ENCODE peak calls at places on chromosomes 4 and X, in ten cellular contexts. G, Y, W, U, D, B, K, F, Z and H are unnamed samples.
A peak's percentile ranks its signal among the peaks of the same experiment; 100 is the strongest.

GRCh38 chr4:56650259-56651070 is 30.6 kb downstream of the HOPX start:
- DNase-seq in F (no peak), K (no peak), B (no peak), Z (no peak), Y (no peak), W (no peak), G (no peak), U (no peak), D (no peak), H (no peak)

GRCh38 chrX:153924149-153924861 is 1.8 kb downstream of the ARHGAP4 start:
- DNase-seq in W (no peak), K (peak; percentile 33), G (no peak), U (peak; percentile 47), Y (no peak), Z (peak; percentile 49), D (no peak), F (peak; percentile 64), B (no peak), H (peak; percentile 57)

GRCh38 chrX:109934935-109935334 is 68.0 kb upstream of the TMEM164 start:
- DNase-seq in D (peak; percentile 34), K (no peak), B (no peak), Y (no peak), Z (no peak), F (no peak), G (no peak), W (no peak), U (no peak), H (no peak)

GRCh38 chrX:13938053-13938765 is 91.5 kb downstream of the GEMIN8 start:
- DNase-seq in F (peak; percentile 45), Z (no peak), D (no peak), B (peak; percentile 43), W (no peak), K (peak; percentile 15), Y (no peak), G (no peak), U (no peak), H (peak; percentile 45)

GRCh38 chr4:106478152-106478551 is 109.6 kb upstream of the GIMD1 start:
- DNase-seq in U (no peak), B (no peak), W (no peak), D (no peak), G (no peak), Y (no peak), K (no peak), Z (no peak), F (no peak), H (no peak)

GRCh38 chrX:38919853-38920528 is 118.7 kb downstream of the MID1IP1 start:
- DNase-seq in G (no peak), Y (no peak), Z (no peak), D (no peak), B (no peak), U (no peak), K (no peak), F (no peak), W (no peak), H (no peak)

GRCh38 chr4:132707955-132708354 is 441.1 kb upstream of the PCDH10 start:
- DNase-seq in U (no peak), G (no peak), K (no peak), F (no peak), Y (no peak), B (no peak), W (no peak), Z (no peak), D (no peak), H (no peak)

GRCh38 chr4:121551881-121552280 is 144.9 kb downstream of the ANXA5 start:
- DNase-seq in F (no peak), D (no peak), W (no peak), B (no peak), Z (no peak), G (no peak), Y (no peak), K (no peak), U (no peak), H (no peak)

GRCh38 chr4:128775916-128776315 is 33.6 kb upstream of the JADE1 start:
- DNase-seq in D (no peak), W (no peak), K (no peak), Y (no peak), U (no peak), B (no peak), F (no peak), Z (no peak), G (no peak), H (no peak)

GRCh38 chr4:1253831-1254230 is 4.9 kb upstream of the CTBP1 start:
- DNase-seq in K (no peak), Z (no peak), D (no peak), G (no peak), U (no peak), Y (no peak), B (no peak), W (no peak), F (no peak), H (no peak)

GRCh38 chr4:75432683-75433082 is 81.5 kb downstream of the RCHY1 start:
- DNase-seq in Y (peak; percentile 21), W (no peak), F (no peak), G (no peak), D (peak; percentile 9), K (no peak), Z (peak; percentile 18), U (peak; percentile 10), B (no peak), H (peak; percentile 8)

GRCh38 chr4:9996319-9997110 is 24.8 kb downstream of the SLC2A9 start:
- DNase-seq in U (no peak), K (no peak), Y (no peak), Z (peak; percentile 31), F (no peak), W (no peak), B (no peak), D (peak; percentile 43), G (no peak), H (no peak)

GRCh38 chr4:26821677-26822503 is 38.8 kb upstream of the STIM2 start:
- DNase-seq in D (no peak), W (no peak), Z (peak; percentile 14), U (no peak), K (no peak), B (no peak), Y (peak; percentile 4), G (no peak), F (no peak), H (no peak)

GRCh38 chr4:121376097-121376496 is 4.7 kb downstream of the QRFPR start:
- DNase-seq in B (no peak), G (no peak), W (no peak), Y (no peak), K (no peak), U (no peak), F (no peak), D (no peak), Z (no peak), H (no peak)

GRCh38 chr4:105944535-105944934 is 49.3 kb downstream of the NPNT start:
- DNase-seq in B (no peak), Z (peak; percentile 97), D (peak; percentile 48), Y (no peak), F (no peak), G (no peak), U (peak; percentile 69), W (no peak), K (no peak), H (no peak)

GRCh38 chr4:140213736-140214135 is 59.8 kb upstream of the MAML3 start:
- DNase-seq in Y (no peak), Z (no peak), F (no peak), G (no peak), B (no peak), K (no peak), D (peak; percentile 33), W (no peak), U (no peak), H (no peak)

GRCh38 chr4:94766856-94767255 is 9.1 kb downstream of the BMPR1B start:
- DNase-seq in B (no peak), Z (peak; percentile 64), F (no peak), Y (no peak), U (no peak), W (no peak), G (no peak), K (no peak), D (peak; percentile 14), H (no peak)

GRCh38 chr4:78332974-78333373 is 218.6 kb upstream of the ANXA3 start:
- DNase-seq in K (no peak), F (no peak), Y (no peak), G (no peak), D (no peak), B (no peak), Z (no peak), U (no peak), W (no peak), H (no peak)

GRCh38 chr4:164700471-164700870 is 53.5 kb upstream of the SMIM31 start:
- DNase-seq in F (no peak), U (no peak), Z (no peak), D (no peak), G (no peak), W (no peak), Y (peak; percentile 56), K (peak; percentile 29), B (peak; percentile 15), H (no peak)
- TF ChIP-seq CTCF in F (no peak), U (no peak), Z (no peak), D (peak; percentile 35), G (no peak), W (peak; percentile 47), Y (peak; percentile 72), K (peak; percentile 54), B (peak; percentile 44), H (peak; percentile 43)

DNA sequence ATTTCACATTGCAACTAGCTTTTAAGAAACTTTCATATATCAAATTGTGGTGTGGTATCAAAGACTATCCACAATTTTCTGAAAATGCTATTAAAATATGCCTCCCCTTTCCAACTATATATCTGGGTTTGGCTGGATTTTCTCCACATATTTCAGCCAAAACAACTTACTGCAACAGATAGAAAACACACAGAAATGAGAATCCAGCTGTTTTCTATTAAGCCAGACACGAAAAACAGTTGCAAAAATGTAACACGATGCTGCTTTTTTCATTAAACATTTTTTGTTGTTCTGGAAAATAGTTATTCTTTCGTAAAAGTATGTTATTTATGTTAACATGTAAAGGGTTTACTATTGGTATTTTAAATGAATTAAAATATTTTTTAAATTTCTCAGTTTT is 33.1 kb downstream of the DCTD start:
- DNase-seq in U (no peak), Z (peak; percentile 64), B (no peak), G (no peak), F (no peak), K (no peak), Y (no peak), W (no peak), D (no peak), H (no peak)
- TF ChIP-seq CTCF in U (no peak), Z (no peak), B (no peak), G (no peak), F (no peak), K (no peak), Y (no peak), W (no peak), D (no peak), H (no peak)

GRCh38 chr4:136811496-136812077 is 720.7 kb downstream of the PCDH18 start:
- DNase-seq in U (no peak), G (no peak), K (no peak), Y (no peak), B (no peak), Z (no peak), W (no peak), F (no peak), D (no peak), H (no peak)
- TF ChIP-seq CTCF in U (no peak), G (no peak), K (no peak), Y (no peak), B (no peak), Z (no peak), W (no peak), F (no peak), D (no peak), H (no peak)

DNA sequence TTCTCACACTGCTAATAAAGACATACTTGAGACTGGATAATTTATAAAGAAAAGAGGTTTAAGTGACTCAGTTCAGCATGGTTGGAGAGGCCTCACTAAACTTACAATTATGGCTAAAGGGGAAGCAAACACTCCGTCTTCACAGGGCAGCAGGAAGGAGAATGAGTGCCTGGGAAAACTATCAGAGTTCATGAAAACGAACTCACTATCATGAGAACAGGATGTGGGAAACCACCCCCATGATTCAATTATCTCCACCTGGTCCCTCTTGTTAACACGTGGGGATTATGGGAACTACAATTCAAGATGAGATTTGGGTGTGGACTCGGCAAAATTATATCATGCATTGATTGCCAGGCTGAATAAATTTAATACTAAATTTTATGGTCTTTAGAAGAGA is 592.7 kb downstream of the GRXCR1 start:
- DNase-seq in Y (no peak), Z (no peak), K (no peak), U (no peak), F (no peak), G (no peak), D (no peak), B (no peak), W (no peak), H (no peak)
- TF ChIP-seq CTCF in Y (no peak), Z (no peak), K (no peak), U (no peak), F (no peak), G (no peak), D (no peak), B (no peak), W (no peak), H (no peak)